ENCODE peak calls at places on chromosomes 12 and 14, in five cellular contexts. One of them, this sample, is unnamed.

GRCh38 chr12:128163096-128163495 is 103.9 kb upstream of the TMEM132C start:
- DNase-seq in Calu3: no peak
- DNase-seq in mammary epithelial cell: no peak
- DNase-seq in Peyer's patch: no peak
- DNase-seq in putamen: no peak
- DNase-seq in this sample: no peak

GRCh38 chr12:53844989-53845836 is 93.4 kb upstream of the HOXC13 start:
- DNase-seq in Calu3: peak
- DNase-seq in mammary epithelial cell: peak
- DNase-seq in Peyer's patch: no peak
- DNase-seq in putamen: no peak
- DNase-seq in this sample: no peak

GRCh38 chr14:26389646-26390508 is 208.0 kb downstream of the NOVA1 start:
- DNase-seq in Calu3: no peak
- DNase-seq in mammary epithelial cell: no peak
- DNase-seq in Peyer's patch: no peak
- DNase-seq in putamen: no peak
- DNase-seq in this sample: no peak

GRCh38 chr12:13170892-13171490 is 25.5 kb upstream of the EMP1 start:
- DNase-seq in Calu3: no peak
- DNase-seq in mammary epithelial cell: no peak
- DNase-seq in Peyer's patch: no peak
- DNase-seq in putamen: no peak
- DNase-seq in this sample: no peak

GRCh38 chr12:32400114-32400672 is 835 bp downstream of the FGD4 start:
- DNase-seq in Calu3: no peak
- DNase-seq in mammary epithelial cell: peak
- DNase-seq in Peyer's patch: no peak
- DNase-seq in putamen: no peak
- DNase-seq in this sample: peak

GRCh38 chr12:100789146-100789545 is 5.4 kb upstream of the ANO4 start:
- DNase-seq in Calu3: no peak
- DNase-seq in mammary epithelial cell: peak
- DNase-seq in Peyer's patch: no peak
- DNase-seq in putamen: no peak
- DNase-seq in this sample: no peak

GRCh38 chr12:94534761-94535613 is 75.3 kb upstream of the CEP83 start:
- DNase-seq in Calu3: no peak
- DNase-seq in mammary epithelial cell: no peak
- DNase-seq in Peyer's patch: no peak
- DNase-seq in putamen: no peak
- DNase-seq in this sample: no peak

GRCh38 chr12:110501378-110501721 is 561 bp downstream of the VPS29 start:
- DNase-seq in Calu3: peak
- DNase-seq in mammary epithelial cell: peak
- DNase-seq in Peyer's patch: no peak
- DNase-seq in putamen: peak
- DNase-seq in this sample: no peak

This sample was measured in HCT116.